ENCODE peak calls at places on chromosomes 4 and X, in five cellular contexts. V is H7, G is fibroblast of pulmonary artery, C is amygdala, Y is M059J. R is an unnamed sample.

GRCh38 chr4:87465739-87466366 is 43.5 kb downstream of the NUDT9 start:
- DNase-seq in V (peak; percentile 16), G (peak; percentile 75), C (no peak), Y (peak; percentile 37), R (no peak)

GRCh38 chr4:112213850-112214249 is 17.7 kb upstream of the AP1AR start:
- DNase-seq in V (no peak), G (peak; percentile 83), C (no peak), Y (peak; percentile 62), R (no peak)

GRCh38 chr4:54586343-54586953 is 71.3 kb upstream of the KIT start:
- DNase-seq in V (no peak), G (peak; percentile 8), C (no peak), Y (peak; percentile 93), R (no peak)

GRCh38 chrX:154918060-154918483 is 31.9 kb downstream of the F8A1 start:
- DNase-seq in V (peak; percentile 63), G (peak; percentile 84), C (no peak), Y (peak; percentile 84), R (peak; percentile 75)

GRCh38 chr4:37675587-37676290 is 10.4 kb downstream of the RELL1 start:
- DNase-seq in V (no peak), G (no peak), C (no peak), Y (peak; percentile 58), R (no peak)

GRCh38 chrX:154648931-154649863 is 4.2 kb downstream of the CTAG2 start:
- DNase-seq in V (peak; percentile 43), G (no peak), C (no peak), Y (no peak), R (no peak)

GRCh38 chr4:112448211-112448745 is 67.7 kb downstream of the NEUROG2 start:
- DNase-seq in V (no peak), G (no peak), C (no peak), Y (peak; percentile 61), R (no peak)

GRCh38 chr4:187777954-187778353 is 217.6 kb upstream of the ZFP42 start:
- DNase-seq in V (no peak), G (no peak), C (no peak), Y (no peak), R (no peak)

GRCh38 chrX:145825896-145826295 is 8.3 kb downstream of the SLITRK2 start:
- DNase-seq in V (peak; percentile 15), G (no peak), C (no peak), Y (peak; percentile 7), R (no peak)

GRCh38 chr4:98865059-98865458 is 63.9 kb downstream of the EIF4E start:
- DNase-seq in V (no peak), G (no peak), C (no peak), Y (no peak), R (no peak)

GRCh38 chr4:5460106-5460801 is 248.1 kb downstream of the EVC2 start:
- DNase-seq in V (peak; percentile 84), G (peak; percentile 39), C (no peak), Y (no peak), R (no peak)

GRCh38 chr4:168557658-168558057 is 60.8 kb downstream of the PALLD start:
- DNase-seq in V (no peak), G (no peak), C (no peak), Y (no peak), R (no peak)

GRCh38 chrX:150028692-150029091 is 90.4 kb upstream of the EOLA2 start:
- DNase-seq in V (no peak), G (no peak), C (no peak), Y (no peak), R (no peak)

GRCh38 chrX:52425710-52426245 is 57.0 kb downstream of the XAGE2 start:
- DNase-seq in V (no peak), G (peak; percentile 20), C (no peak), Y (peak; percentile 23), R (no peak)

GRCh38 chr4:10963958-10964705 is 279.6 kb upstream of the CLNK start:
- DNase-seq in V (peak; percentile 32), G (no peak), C (no peak), Y (no peak), R (no peak)

GRCh38 chr4:53476232-53477037 is 99.0 kb downstream of the FIP1L1 start:
- DNase-seq in V (no peak), G (peak; percentile 74), C (no peak), Y (peak; percentile 95), R (no peak)

GRCh38 chrX:54208531-54208930 is 25.5 kb upstream of the FAM120C start:
- DNase-seq in V (no peak), G (peak; percentile 27), C (no peak), Y (no peak), R (no peak)

GRCh38 chr4:163666335-163666888 is 171.9 kb downstream of the TMA16 start:
- DNase-seq in V (no peak), G (no peak), C (no peak), Y (no peak), R (no peak)

GRCh38 chr4:114597410-114598115 is 1.0 kb upstream of the UGT8 start:
- DNase-seq in V (peak; percentile 25), G (no peak), C (no peak), Y (no peak), R (no peak)

GRCh38 chr4:147025042-147025441 is 79.4 kb upstream of the TTC29 start:
- DNase-seq in V (no peak), G (peak; percentile 8), C (no peak), Y (no peak), R (no peak)

GRCh38 chr4:1515763-1516162 is 109.5 kb upstream of the NKX1-1 start:
- DNase-seq in V (no peak), G (no peak), C (no peak), Y (no peak), R (no peak)

GRCh38 chrX:133417364-133417763 is 2.1 kb upstream of the GPC4 start:
- DNase-seq in V (peak; percentile 54), G (no peak), C (no peak), Y (no peak), R (no peak)

GRCh38 chr4:106109929-106110328 is 206.1 kb downstream of the TBCK start:
- DNase-seq in V (no peak), G (no peak), C (no peak), Y (no peak), R (no peak)

GRCh38 chr4:1872918-1873269 is 1.7 kb downstream of the NSD2 start:
- DNase-seq in V (no peak), G (peak; percentile 59), C (no peak), Y (peak; percentile 83), R (no peak)

GRCh38 chr4:173924561-173924960 is 358.9 kb downstream of the FBXO8 start:
- DNase-seq in V (no peak), G (peak; percentile 18), C (no peak), Y (no peak), R (no peak)

GRCh38 chr4:172675232-172675631 is 493.4 kb upstream of the GALNT7 start:
- DNase-seq in V (no peak), G (no peak), C (no peak), Y (no peak), R (no peak)

GRCh38 chr4:101337688-101338087 is 9.6 kb downstream of the PPP3CA start:
- DNase-seq in V (no peak), G (peak; percentile 48), C (no peak), Y (peak; percentile 65), R (no peak)

GRCh38 chr4:121728798-121729226 is 32.0 kb upstream of the ANXA5 start:
- DNase-seq in V (no peak), G (peak; percentile 74), C (no peak), Y (peak; percentile 84), R (no peak)

GRCh38 chrX:30702736-30703135 is 49.5 kb downstream of the GK start:
- DNase-seq in V (no peak), G (peak; percentile 73), C (no peak), Y (peak; percentile 47), R (no peak)

GRCh38 chr4:139367421-139368090 is 65.3 kb upstream of the NDUFC1 start:
- DNase-seq in V (no peak), G (peak; percentile 50), C (no peak), Y (peak; percentile 64), R (no peak)

GRCh38 chr4:5959221-5959982 is 58.8 kb downstream of the C4orf50 start:
- DNase-seq in V (no peak), G (no peak), C (no peak), Y (no peak), R (no peak)